ENCODE peak calls at places on chromosome 12, in seven cellular contexts. C is neural progenitor cell, U is WERI-Rb-1, Y is colonic mucosa, K is fibroblast of lung, L is thyroid gland, N is mesenchymal stem cell. M is an unnamed sample.

GRCh38 chr12:104738371-104738710 is 219.7 kb downstream of the SLC41A2 start:
- DNase-seq in U (no peak), K (no peak), N (no peak), Y (no peak), C (no peak), L (peak; percentile 92), M (no peak)

GRCh38 chr12:31523306-31523705 is 67.6 kb downstream of the DENND5B start:
- DNase-seq in U (no peak), Y (no peak), K (peak; percentile 29), C (no peak), L (no peak), N (no peak), M (no peak)

GRCh38 chr12:62250671-62251608 is 9.3 kb upstream of the USP15 start:
- DNase-seq in L (peak; percentile 18), C (no peak), U (no peak), N (peak; percentile 36), Y (no peak), K (peak; percentile 66), M (no peak)

GRCh38 chr12:39573971-39574370 is 45.6 kb downstream of the ABCD2 start:
- DNase-seq in N (no peak), L (no peak), U (no peak), C (no peak), K (no peak), Y (no peak), M (no peak)

GRCh38 chr12:50249464-50250229 is 33.7 kb downstream of the LIMA1 start:
- DNase-seq in K (peak; percentile 58), U (no peak), Y (no peak), N (no peak), C (no peak), L (no peak), M (no peak)

GRCh38 chr12:120394483-120395367 is 25.8 kb upstream of the MSI1 start:
- DNase-seq in K (no peak), L (peak; percentile 68), Y (peak; percentile 71), N (no peak), C (peak; percentile 92), U (peak; percentile 63), M (peak; percentile 84)

GRCh38 chr12:27682534-27682933 is 13.7 kb upstream of the REP15 start:
- DNase-seq in K (peak; percentile 25), Y (no peak), N (peak; percentile 6), C (no peak), L (no peak), U (no peak), M (no peak)

GRCh38 chr12:111197545-111197944 is 171.3 kb downstream of the PHETA1 start:
- DNase-seq in L (no peak), C (no peak), N (no peak), Y (no peak), K (no peak), U (peak; percentile 42), M (peak; percentile 69)

GRCh38 chr12:63095369-63095967 is 55.5 kb downstream of the AVPR1A start:
- DNase-seq in Y (no peak), C (no peak), N (no peak), L (no peak), K (no peak), U (no peak), M (no peak)

GRCh38 chr12:90905691-90906370 is 49.1 kb downstream of the CCER1 start:
- DNase-seq in Y (no peak), N (peak; percentile 18), U (no peak), C (no peak), K (peak; percentile 57), L (no peak), M (no peak)

GRCh38 chr12:95548539-95549391 is 2.5 kb downstream of the USP44 start:
- DNase-seq in L (peak; percentile 67), Y (no peak), K (peak; percentile 18), C (peak; percentile 91), U (peak; percentile 61), N (peak; percentile 2), M (peak; percentile 95)

GRCh38 chr12:30996255-30996654 is 69.7 kb downstream of the TSPAN11 start:
- DNase-seq in Y (no peak), U (no peak), C (no peak), K (peak; percentile 86), N (peak; percentile 87), L (no peak), M (no peak)

GRCh38 chr12:107373238-107373809 is 280.0 kb upstream of the CRY1 start:
- DNase-seq in U (no peak), C (no peak), K (no peak), Y (no peak), L (no peak), N (no peak), M (no peak)

GRCh38 chr12:25648460-25648859 is 95.4 kb upstream of the LMNTD1 start:
- DNase-seq in N (peak; percentile 71), K (peak; percentile 80), L (peak; percentile 50), C (peak; percentile 55), U (peak; percentile 74), Y (no peak), M (peak; percentile 35)

GRCh38 chr12:130083002-130083401 is 79.3 kb upstream of the FZD10 start:
- DNase-seq in N (no peak), U (no peak), K (no peak), L (no peak), Y (no peak), C (no peak), M (no peak)

GRCh38 chr12:51449569-51450246 is 25.1 kb downstream of the SLC4A8 start:
- DNase-seq in Y (no peak), C (no peak), K (peak; percentile 11), N (no peak), U (no peak), L (no peak), M (no peak)

GRCh38 chr12:108665608-108666202 is 32.0 kb upstream of the SELPLG start:
- DNase-seq in N (no peak), L (no peak), C (no peak), Y (no peak), U (no peak), K (no peak), M (no peak)

GRCh38 chr12:109518820-109519665 is 41.6 kb downstream of the UBE3B start:
- DNase-seq in N (peak; percentile 96), U (peak; percentile 80), K (peak; percentile 89), C (peak; percentile 73), L (peak; percentile 67), Y (peak; percentile 69), M (peak; percentile 87)

GRCh38 chr12:98544741-98545140 is 29.4 kb downstream of the TMPO start:
- DNase-seq in L (no peak), Y (no peak), U (no peak), N (no peak), K (peak; percentile 37), C (no peak), M (no peak)

GRCh38 chr12:5977556-5977955 is 32.5 kb upstream of the ANO2 start:
- DNase-seq in N (no peak), K (no peak), L (no peak), Y (no peak), C (no peak), U (no peak), M (no peak)

GRCh38 chr12:4242595-4242994 is 31.0 kb upstream of the CCND2 start:
- DNase-seq in U (no peak), N (no peak), Y (no peak), L (no peak), C (no peak), K (no peak), M (peak; percentile 43)

GRCh38 chr12:89493650-89494302 is 30.8 kb downstream of the GALNT4 start:
- DNase-seq in C (no peak), L (no peak), K (no peak), U (no peak), Y (peak; percentile 52), N (no peak), M (no peak)

GRCh38 chr12:67019070-67019469 is 250.1 kb upstream of the CAND1 start:
- DNase-seq in U (no peak), N (no peak), C (peak; percentile 17), Y (no peak), L (peak; percentile 57), K (peak; percentile 59), M (no peak)

GRCh38 chr12:113221997-113222729 is 899 bp downstream of the TPCN1 start:
- DNase-seq in C (no peak), U (no peak), Y (no peak), L (no peak), K (no peak), N (no peak), M (no peak)

GRCh38 chr12:96986883-96987523 is 79.9 kb downstream of the NEDD1 start:
- DNase-seq in L (peak; percentile 29), K (peak; percentile 9), U (no peak), N (peak; percentile 36), Y (no peak), C (peak; percentile 74), M (peak; percentile 54)

GRCh38 chr12:115755061-115755751 is 522.3 kb downstream of the MED13L start:
- DNase-seq in L (no peak), C (no peak), U (no peak), Y (no peak), K (no peak), N (no peak), M (no peak)
- H3K4me3 ChIP-seq in L (no peak overlapping the region), C (no peak overlapping the region), U (no peak overlapping the region), Y (no peak overlapping the region), K (peak overlapping the region; percentile 8), N (no peak overlapping the region), M (no peak overlapping the region)

DNA sequence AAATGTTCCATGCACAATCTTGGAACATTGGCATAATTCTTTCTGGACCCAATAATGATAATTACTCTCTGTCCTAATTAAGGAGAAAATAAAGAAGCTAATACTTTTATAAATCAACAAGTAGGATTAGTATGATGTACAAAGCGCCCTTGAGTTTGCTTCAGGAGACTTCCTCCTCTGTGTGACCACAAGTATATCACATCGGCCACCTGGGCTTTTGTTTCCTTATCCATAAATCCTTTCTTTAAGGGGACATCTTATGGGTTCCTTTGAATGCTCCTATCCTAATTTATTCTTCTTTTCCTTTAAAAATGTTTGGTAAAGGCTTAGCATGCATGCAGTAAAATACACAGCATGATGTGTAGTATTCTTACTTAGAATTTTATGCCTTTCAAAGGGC is 161.8 kb upstream of the PLEKHG7 start:
- DNase-seq in U (no peak), K (no peak), L (no peak), N (no peak), C (no peak), Y (no peak), M (no peak)
- H3K36me3 ChIP-seq in U (no peaks in the 10 kb centered on the region), K (no peaks in the 10 kb centered on the region), L (no peaks in the 10 kb centered on the region), N (no peaks in the 10 kb centered on the region), C (no peaks in the 10 kb centered on the region), Y (no peaks in the 10 kb centered on the region), M (no peaks in the 10 kb centered on the region)

GRCh38 chr12:123856681-123857080 is 94.6 kb downstream of the DNAH10 start:
- DNase-seq in N (no peak), U (no peak), C (no peak), Y (no peak), L (no peak), K (no peak), M (no peak)

GRCh38 chr12:123853401-123854070 is 91.4 kb downstream of the DNAH10 start:
- DNase-seq in C (no peak), N (no peak), L (no peak), K (no peak), U (no peak), Y (peak; percentile 40), M (no peak)

GRCh38 chr12:123850246-123851134 is 88.4 kb downstream of the DNAH10 start:
- DNase-seq in N (no peak), C (no peak), K (no peak), Y (no peak), U (no peak), L (no peak), M (no peak)

GRCh38 chr12:123854918-123855317 is 92.8 kb downstream of the DNAH10 start:
- DNase-seq in U (no peak), C (peak; percentile 23), L (no peak), Y (no peak), K (no peak), N (no peak), M (peak; percentile 44)

GRCh38 chr12:123854232-123854631 is 92.1 kb downstream of the DNAH10 start:
- DNase-seq in U (no peak), C (no peak), N (no peak), K (no peak), L (no peak), Y (no peak), M (no peak)
- H3K27me3 ChIP-seq in U (no peaks in the 10 kb centered on the region), C (peaks cover 27% of the 10 kb centered on the region), N (peaks cover 25% of the 10 kb centered on the region), K (peaks cover 5% of the 10 kb centered on the region), L (no peaks in the 10 kb centered on the region), Y (no peaks in the 10 kb centered on the region), M (no peaks in the 10 kb centered on the region)

GRCh38 chr12:46785413-46785812 is 40.4 kb downstream of the SLC38A4 start:
- DNase-seq in N (no peak), K (no peak), L (no peak), U (no peak), C (no peak), Y (no peak), M (no peak)
- H3K4me3 ChIP-seq in N (no peak overlapping the region), K (no peak overlapping the region), L (no peak overlapping the region), U (no peak overlapping the region), C (no peak overlapping the region), Y (no peak overlapping the region), M (no peak overlapping the region)